ENCODE peak calls at places on chromosomes 11 and 22, in nine cellular contexts. F is GM23248; A is fibroblast of lung; R is small intestine; L is endodermal cell; K is A549; H is effector memory CD4-positive, alpha-beta T cell; E is neuronal stem cell; Q is kidney. O is an unnamed sample.

GRCh38 chr11:6111635-6112034 is 4.2 kb downstream of the OR56B4 start:
- DNase-seq in F (no peak), A (no peak), R (no peak), L (no peak), K (no peak), H (no peak), E (no peak), Q (no peak), O (no peak)

GRCh38 chr11:34839969-34840368 is 76.2 kb downstream of the APIP start:
- DNase-seq in F (no peak), A (no peak), R (no peak), L (no peak), K (no peak), H (no peak), E (no peak), Q (no peak), O (no peak)

GRCh38 chr22:47371263-47372090 is 609.0 kb downstream of the TBC1D22A start:
- DNase-seq in F (no peak), A (no peak), R (no peak), L (peak), K (no peak), H (no peak), E (no peak), Q (no peak), O (no peak)

GRCh38 chr11:109783842-109784241 is 309.4 kb upstream of the ZC3H12C start:
- DNase-seq in F (no peak), A (no peak), R (no peak), L (no peak), K (no peak), H (no peak), E (no peak), Q (no peak), O (no peak)

GRCh38 chr22:49139492-49140151 is 688.1 kb downstream of the BRD1 start:
- DNase-seq in F (no peak), A (no peak), R (no peak), L (no peak), K (no peak), H (no peak), E (no peak), Q (no peak), O (no peak)

GRCh38 chr11:8039530-8040260 is 41.3 kb upstream of the TUB start:
- DNase-seq in F (no peak), A (no peak), R (no peak), L (no peak), K (no peak), H (no peak), E (no peak), Q (peak), O (no peak)

GRCh38 chr22:22397292-22397870 is 111.2 kb downstream of the ZNF280B start:
- DNase-seq in F (peak), A (no peak), R (peak), L (peak), K (peak), H (no peak), E (no peak), Q (no peak), O (no peak)

GRCh38 chr11:115653076-115653475 is 148.9 kb upstream of the CADM1 start:
- DNase-seq in F (no peak), A (no peak), R (no peak), L (no peak), K (no peak), H (no peak), E (no peak), Q (no peak), O (no peak)

GRCh38 chr11:2151500-2152257 is 9.3 kb downstream of the INS start:
- DNase-seq in F (peak), A (peak), R (peak), L (peak), K (peak), H (peak), E (peak), Q (no peak), O (peak)

GRCh38 chr11:47317078-47317828 is 35.2 kb downstream of the MYBPC3 start:
- DNase-seq in F (no peak), A (no peak), R (no peak), L (no peak), K (no peak), H (no peak), E (no peak), Q (no peak), O (no peak)

GRCh38 chr11:625636-626319 is 1.0 kb upstream of the CDHR5 start:
- DNase-seq in F (no peak), A (no peak), R (peak), L (peak), K (no peak), H (no peak), E (no peak), Q (peak), O (no peak)

GRCh38 chr22:50059185-50059880 is 1.2 kb upstream of the TTLL8 start:
- DNase-seq in F (peak), A (peak), R (no peak), L (peak), K (peak), H (no peak), E (peak), Q (peak), O (peak)

GRCh38 chr11:71448257-71449161 is at the start of gene DHCR7:
- DNase-seq in F (peak), A (peak), R (peak), L (peak), K (peak), H (peak), E (peak), Q (peak), O (peak)

GRCh38 chr11:73141309-73142127 is 600 bp downstream of the FCHSD2 start:
- DNase-seq in F (peak), A (peak), R (peak), L (peak), K (peak), H (peak), E (peak), Q (peak), O (no peak)

GRCh38 chr22:23394525-23395326 is 185.4 kb downstream of the IGLL1 start:
- DNase-seq in F (no peak), A (no peak), R (no peak), L (peak), K (no peak), H (no peak), E (no peak), Q (no peak), O (no peak)

GRCh38 chr11:111735262-111736116 is 30.7 kb downstream of the PPP2R1B start:
- DNase-seq in F (peak), A (peak), R (peak), L (peak), K (no peak), H (no peak), E (no peak), Q (peak), O (no peak)

GRCh38 chr11:26330255-26330654 is 1.7 kb upstream of the ANO3 start:
- DNase-seq in F (no peak), A (no peak), R (no peak), L (no peak), K (no peak), H (no peak), E (no peak), Q (no peak), O (no peak)

GRCh38 chr11:26335903-26336302 is 4.0 kb downstream of the ANO3 start:
- DNase-seq in F (peak), A (peak), R (no peak), L (no peak), K (no peak), H (no peak), E (no peak), Q (no peak), O (no peak)

GRCh38 chr11:26331911-26332571 is at the start of gene ANO3:
- DNase-seq in F (peak), A (peak), R (peak), L (peak), K (peak), H (no peak), E (peak), Q (peak), O (peak)

GRCh38 chr11:26333906-26334305 is 2.0 kb downstream of the ANO3 start:
- DNase-seq in F (peak), A (peak), R (no peak), L (no peak), K (no peak), H (no peak), E (no peak), Q (no peak), O (no peak)

DNA sequence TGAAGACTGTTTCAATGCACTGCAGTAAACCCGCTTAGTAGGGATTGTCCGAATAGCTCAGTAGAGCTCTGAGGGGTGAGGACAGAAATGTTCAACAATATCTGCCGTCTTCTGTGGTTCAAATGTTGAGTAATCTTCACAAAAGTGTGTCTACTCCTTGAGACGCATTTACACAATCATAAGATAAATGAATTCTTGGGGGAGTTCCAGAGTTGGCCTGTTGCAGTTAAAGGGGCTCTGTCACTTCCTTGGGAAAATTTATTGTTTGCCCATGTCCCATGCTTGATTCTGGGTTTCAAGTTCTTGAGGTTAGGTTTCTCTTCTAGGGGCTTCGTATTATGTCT is 614 bp downstream of the ANO3 start:
- DNase-seq in F (peak), A (peak), R (no peak), L (no peak), K (no peak), H (no peak), E (no peak), Q (no peak), O (no peak)
- H3K4me3 ChIP-seq in F (no peak), A (no peak), R (no peak), L (peak), K (no peak), H (no peak), E (no peak), Q (peak), O (no peak)

GRCh38 chr11:92224394-92225205 is at the start of gene FAT3:
- DNase-seq in F (peak), A (peak), R (no peak), L (peak), K (peak), H (no peak), E (peak), Q (peak), O (no peak)

GRCh38 chr11:92226331-92227232 is 2.0 kb downstream of the FAT3 start:
- DNase-seq in F (peak), A (peak), R (no peak), L (peak), K (no peak), H (no peak), E (peak), Q (peak), O (no peak)

GRCh38 chr11:92225206-92225562 is 566 bp downstream of the FAT3 start:
- DNase-seq in F (no peak), A (no peak), R (no peak), L (peak), K (no peak), H (no peak), E (peak), Q (peak), O (no peak)

GRCh38 chr11:92227233-92227593 is 2.6 kb downstream of the FAT3 start:
- DNase-seq in F (no peak), A (no peak), R (no peak), L (peak), K (no peak), H (no peak), E (peak), Q (no peak), O (no peak)

GRCh38 chr11:92225563-92226308 is 1.1 kb downstream of the FAT3 start:
- DNase-seq in F (peak), A (peak), R (no peak), L (peak), K (no peak), H (no peak), E (peak), Q (peak), O (no peak)
- H3K27ac ChIP-seq in F (no peak), A (no peak), R (no peak), L (peak), K (peak), H (no peak), E (peak), Q (no peak), O (no peak)

GRCh38 chr22:20918663-20919220 is 1.5 kb downstream of the CRKL start:
- DNase-seq in F (peak), A (no peak), R (no peak), L (no peak), K (peak), H (no peak), E (no peak), Q (no peak), O (no peak)

GRCh38 chr22:20916916-20917810 is at the start of gene CRKL:
- DNase-seq in F (peak), A (peak), R (peak), L (peak), K (peak), H (peak), E (peak), Q (peak), O (peak)

GRCh38 chr22:20922141-20922751 is 5.0 kb downstream of the CRKL start:
- DNase-seq in F (peak), A (no peak), R (no peak), L (no peak), K (no peak), H (no peak), E (no peak), Q (no peak), O (no peak)

GRCh38 chr22:20919718-20920117 is 2.5 kb downstream of the CRKL start:
- DNase-seq in F (peak), A (no peak), R (no peak), L (no peak), K (no peak), H (no peak), E (no peak), Q (no peak), O (no peak)

DNA sequence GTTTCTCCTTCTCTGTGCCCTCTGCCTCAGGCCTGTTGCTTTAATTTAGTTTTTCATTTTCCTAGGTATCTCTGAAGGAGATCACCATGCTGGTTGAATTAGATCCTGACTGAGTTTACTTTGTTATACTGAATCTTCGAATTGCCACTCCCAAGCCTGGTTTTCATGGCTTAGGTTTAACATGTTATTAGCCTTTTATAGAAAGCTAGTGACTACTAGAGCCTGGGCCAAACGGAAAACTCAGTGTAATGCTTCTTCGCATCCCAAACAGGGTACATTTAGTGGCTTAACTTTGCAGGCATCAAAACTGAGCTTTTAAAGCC is 3.6 kb downstream of the CRKL start:
- DNase-seq in F (no peak), A (no peak), R (no peak), L (no peak), K (no peak), H (no peak), E (no peak), Q (no peak), O (no peak)
- H3K4me3 ChIP-seq in F (peak), A (peak), R (peak), L (peak), K (peak), H (peak), E (no peak), Q (peak), O (no peak)

DNA sequence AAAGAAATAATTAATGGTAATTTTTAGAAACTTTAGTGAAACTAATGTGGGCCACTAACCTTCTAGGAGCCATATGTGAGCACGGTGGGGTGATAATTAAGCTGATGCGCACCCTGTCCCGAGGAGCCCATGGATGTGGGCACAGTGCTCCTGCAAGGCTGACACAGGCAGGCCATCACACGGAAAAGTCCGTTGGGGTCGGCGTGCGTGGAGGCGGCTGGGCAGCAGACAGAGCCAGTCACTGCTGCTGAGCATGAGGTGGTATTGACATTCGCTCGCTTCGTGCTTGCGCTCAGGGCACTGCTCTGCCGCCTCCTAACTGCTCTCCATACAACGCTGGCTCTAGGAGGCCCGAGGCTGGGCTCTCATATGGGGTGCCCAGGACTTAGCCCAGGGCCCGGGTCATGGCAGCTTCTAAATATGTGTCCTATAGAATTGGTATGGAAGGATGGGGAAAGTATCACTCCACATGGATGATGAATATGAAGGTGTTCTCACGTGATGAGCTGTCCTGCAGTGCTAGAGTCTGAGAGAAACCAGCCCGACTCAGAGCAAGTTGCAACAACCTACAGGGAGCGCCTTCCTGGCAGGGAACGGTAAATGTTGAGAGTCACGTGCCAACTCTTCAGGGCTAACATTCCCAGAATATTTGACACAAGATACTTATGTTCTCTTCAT is 50.5 kb upstream of the ARFGAP3 start:
- DNase-seq in F (peak), A (no peak), R (no peak), L (no peak), K (no peak), H (no peak), E (no peak), Q (no peak), O (no peak)
- H3K27ac ChIP-seq in F (peak), A (no peak), R (no peak), L (peak), K (no peak), H (no peak), E (no peak), Q (no peak), O (no peak)

GRCh38 chr11:17479284-17480214 is 2.9 kb upstream of the ABCC8 start:
- DNase-seq in F (peak), A (peak), R (peak), L (peak), K (peak), H (no peak), E (peak), Q (no peak), O (peak)
- H3K4me3 ChIP-seq in F (no peak), A (no peak), R (no peak), L (no peak), K (no peak), H (no peak), E (no peak), Q (no peak), O (no peak)

GRCh38 chr22:39569066-39569465 is 1.5 kb upstream of the CACNA1I start:
- DNase-seq in F (no peak), A (no peak), R (no peak), L (no peak), K (no peak), H (no peak), E (no peak), Q (no peak), O (no peak)

GRCh38 chr22:39568278-39568981 is 2.1 kb upstream of the CACNA1I start:
- DNase-seq in F (no peak), A (no peak), R (no peak), L (no peak), K (no peak), H (no peak), E (no peak), Q (no peak), O (no peak)

GRCh38 chr22:39570226-39570625 is 327 bp upstream of the CACNA1I start:
- DNase-seq in F (no peak), A (no peak), R (no peak), L (no peak), K (no peak), H (no peak), E (no peak), Q (no peak), O (no peak)

GRCh38 chr22:39565414-39565944 is 5.1 kb upstream of the CACNA1I start:
- DNase-seq in F (no peak), A (no peak), R (no peak), L (no peak), K (no peak), H (no peak), E (no peak), Q (no peak), O (no peak)

GRCh38 chr22:39567135-39567946 is 3.2 kb upstream of the CACNA1I start:
- DNase-seq in F (no peak), A (no peak), R (peak), L (no peak), K (no peak), H (peak), E (no peak), Q (no peak), O (no peak)
- H3K27ac ChIP-seq in F (no peak), A (no peak), R (no peak), L (no peak), K (no peak), H (no peak), E (no peak), Q (no peak), O (no peak)

GRCh38 chr22:40182231-40182835 is 4.6 kb downstream of the TNRC6B start:
- DNase-seq in F (peak), A (no peak), R (peak), L (no peak), K (no peak), H (no peak), E (no peak), Q (no peak), O (no peak)

GRCh38 chr22:40181323-40181722 is 3.6 kb downstream of the TNRC6B start:
- DNase-seq in F (peak), A (no peak), R (peak), L (no peak), K (no peak), H (no peak), E (no peak), Q (no peak), O (no peak)

GRCh38 chr22:40179535-40179934 is 1.8 kb downstream of the TNRC6B start:
- DNase-seq in F (peak), A (no peak), R (no peak), L (no peak), K (no peak), H (no peak), E (no peak), Q (no peak), O (no peak)

GRCh38 chr22:40180403-40180802 is 2.7 kb downstream of the TNRC6B start:
- DNase-seq in F (peak), A (no peak), R (no peak), L (no peak), K (no peak), H (no peak), E (no peak), Q (no peak), O (no peak)

DNA sequence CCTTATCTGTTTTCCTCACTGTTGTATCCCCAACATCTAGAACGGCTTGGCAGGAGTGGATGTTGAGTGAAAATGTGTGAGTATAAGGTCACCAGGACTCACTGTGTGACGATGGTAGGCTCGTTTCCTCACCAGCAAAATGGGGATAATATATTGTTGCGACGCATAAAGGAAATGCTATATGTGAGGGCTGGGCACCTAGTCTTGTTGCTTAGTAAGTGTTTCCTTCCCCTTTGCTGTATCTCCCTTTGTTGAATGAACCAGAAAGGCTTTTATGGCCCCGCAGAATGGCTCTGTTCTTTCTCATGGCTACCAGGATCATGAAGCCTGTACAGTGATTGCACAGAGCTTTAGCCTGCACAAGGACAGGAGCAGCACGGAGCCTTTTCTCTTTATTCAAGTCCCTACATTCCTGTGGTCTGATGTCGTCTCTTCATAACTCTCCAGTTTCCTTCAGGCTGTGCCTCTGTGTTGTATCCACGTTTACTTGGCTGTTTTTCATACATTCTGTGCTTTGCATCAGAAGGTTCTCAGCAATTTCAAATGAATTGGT is 5.4 kb downstream of the TNRC6B start:
- DNase-seq in F (peak), A (peak), R (peak), L (no peak), K (no peak), H (no peak), E (no peak), Q (no peak), O (no peak)
- H3K4me3 ChIP-seq in F (peak), A (peak), R (no peak), L (peak), K (no peak), H (peak), E (no peak), Q (no peak), O (no peak)

GRCh38 chr11:78717031-78717430 is 142.4 kb upstream of the NARS2 start:
- DNase-seq in F (no peak), A (no peak), R (no peak), L (no peak), K (no peak), H (no peak), E (no peak), Q (no peak), O (no peak)
- H3K27ac ChIP-seq in F (no peak), A (no peak), R (no peak), L (no peak), K (no peak), H (no peak), E (no peak), Q (no peak), O (no peak)

O was measured in iPS DF 6.9.